ENCODE peak calls at places on chromosomes 11 and 22, in seven cellular contexts. N, B, P, G, U, F and E are unnamed samples.

GRCh38 chr11:58805065-58805464 is 39.4 kb downstream of the GLYATL2 start:
- DNase-seq in N (peak; percentile 33), B (no peak), P (no peak), G (no peak), U (no peak), F (no peak), E (no peak)

GRCh38 chr11:38182126-38182907 is 1584.3 kb upstream of the RAG2 start:
- DNase-seq in N (no peak), B (no peak), P (no peak), G (no peak), U (no peak), F (no peak), E (no peak)

GRCh38 chr22:39129746-39130145 is 22.7 kb downstream of the CBX7 start:
- DNase-seq in N (no peak), B (no peak), P (no peak), G (no peak), U (no peak), F (no peak), E (no peak)

GRCh38 chr11:240315-240714 is 3.5 kb downstream of the PSMD13 start:
- DNase-seq in N (no peak), B (no peak), P (no peak), G (no peak), U (no peak), F (no peak), E (no peak)

GRCh38 chr22:29202231-29203192 is 3.2 kb upstream of the EMID1 start:
- DNase-seq in N (peak; percentile 5), B (peak; percentile 35), P (no peak), G (peak; percentile 52), U (peak; percentile 37), F (no peak), E (no peak)

GRCh38 chr11:118079507-118079906 is 2.6 kb downstream of the TMPRSS4 start:
- DNase-seq in N (no peak), B (no peak), P (no peak), G (no peak), U (no peak), F (no peak), E (no peak)

GRCh38 chr11:122681731-122682130 is 26.2 kb downstream of the UBASH3B start:
- DNase-seq in N (no peak), B (no peak), P (no peak), G (no peak), U (no peak), F (no peak), E (no peak)

GRCh38 chr11:35340715-35341114 is 78.6 kb downstream of the SLC1A2 start:
- DNase-seq in N (no peak), B (no peak), P (no peak), G (no peak), U (no peak), F (no peak), E (no peak)

GRCh38 chr22:41781508-41781906 is 19.0 kb upstream of the CCDC134 start:
- DNase-seq in N (no peak), B (no peak), P (no peak), G (no peak), U (peak; percentile 10), F (no peak), E (no peak)

GRCh38 chr11:57547854-57548377 is 10.5 kb downstream of the SMTNL1 start:
- DNase-seq in N (no peak), B (no peak), P (no peak), G (no peak), U (no peak), F (no peak), E (no peak)

GRCh38 chr11:45174168-45174835 is 27.9 kb downstream of the PRDM11 start:
- DNase-seq in N (no peak), B (no peak), P (no peak), G (no peak), U (no peak), F (no peak), E (no peak)

GRCh38 chr11:64009710-64010109 is 23.5 kb downstream of the OTUB1 start:
- DNase-seq in N (no peak), B (no peak), P (no peak), G (no peak), U (no peak), F (no peak), E (no peak)

GRCh38 chr11:131460931-131461330 is 90.5 kb downstream of the NTM start:
- DNase-seq in N (no peak), B (no peak), P (no peak), G (no peak), U (no peak), F (no peak), E (no peak)

GRCh38 chr11:25515576-25515975 is 816.4 kb upstream of the ANO3 start:
- DNase-seq in N (no peak), B (no peak), P (no peak), G (no peak), U (no peak), F (no peak), E (no peak)

GRCh38 chr11:119626197-119626909 is 102.6 kb downstream of the NECTIN1 start:
- DNase-seq in N (no peak), B (no peak), P (no peak), G (no peak), U (no peak), F (no peak), E (no peak)

GRCh38 chr11:12826441-12826840 is 152.2 kb downstream of the TEAD1 start:
- DNase-seq in N (no peak), B (no peak), P (no peak), G (no peak), U (no peak), F (no peak), E (no peak)

GRCh38 chr11:6270584-6271246 is 11.1 kb downstream of the CCKBR start:
- DNase-seq in N (no peak), B (no peak), P (no peak), G (no peak), U (no peak), F (no peak), E (no peak)

GRCh38 chr11:6271598-6271997 is 12.0 kb downstream of the CCKBR start:
- DNase-seq in N (no peak), B (no peak), P (no peak), G (no peak), U (no peak), F (no peak), E (no peak)

GRCh38 chr11:6273188-6273587 is 13.6 kb downstream of the CCKBR start:
- DNase-seq in N (no peak), B (no peak), P (no peak), G (no peak), U (no peak), F (no peak), E (no peak)

GRCh38 chr11:6268811-6269210 is 9.2 kb downstream of the CCKBR start:
- DNase-seq in N (peak; percentile 46), B (no peak), P (no peak), G (no peak), U (no peak), F (no peak), E (no peak)

DNA sequence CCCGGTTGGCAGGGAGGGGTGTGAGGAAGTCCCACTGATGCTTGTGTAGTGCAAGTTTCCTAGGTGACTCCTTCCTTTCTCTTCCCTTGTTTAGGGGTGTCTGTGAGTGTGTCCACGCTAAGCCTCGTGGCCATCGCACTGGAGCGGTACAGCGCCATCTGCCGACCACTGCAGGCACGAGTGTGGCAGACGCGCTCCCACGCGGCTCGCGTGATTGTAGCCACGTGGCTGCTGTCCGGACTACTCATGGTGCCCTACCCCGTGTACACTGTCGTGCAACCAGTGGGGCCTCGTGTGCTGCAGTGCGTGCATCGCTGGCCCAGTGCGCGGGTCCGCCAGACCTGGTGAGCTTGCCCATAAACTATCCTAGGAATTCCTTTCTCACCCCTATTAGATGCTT is 10.4 kb downstream of the CCKBR start:
- DNase-seq in N (no peak), B (no peak), P (no peak), G (peak; percentile 21), U (no peak), F (no peak), E (no peak)
- TF ChIP-seq CTCF in N (no peak), B (no peak), P (no peak), G (peak; percentile 37), U (no peak), F (no peak), E (no peak)

DNA sequence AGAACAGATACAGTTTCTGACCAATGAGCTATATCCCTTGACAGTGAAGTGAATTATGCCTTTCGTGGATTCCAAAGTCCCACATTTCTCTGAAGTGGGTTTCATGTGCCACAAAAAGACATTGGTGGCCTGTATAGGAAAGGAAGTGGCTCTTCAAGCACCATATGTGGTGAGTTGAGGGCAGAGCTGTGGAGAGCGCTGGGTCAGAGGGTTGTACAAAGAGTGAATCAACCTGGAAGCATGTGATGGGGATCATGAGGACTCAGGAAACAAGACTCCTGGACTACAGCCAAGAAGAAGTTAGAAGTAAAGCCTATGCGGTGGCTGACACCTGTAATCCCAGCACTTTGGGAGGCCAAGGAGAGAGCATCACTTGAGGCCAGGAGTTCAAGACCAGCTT is 579 bp upstream of the SLC5A4 start:
- DNase-seq in N (no peak), B (no peak), P (no peak), G (no peak), U (no peak), F (no peak), E (no peak)
- TF ChIP-seq CTCF in N (no peak), B (no peak), P (no peak), G (no peak), U (no peak), F (no peak), E (no peak)

DNA sequence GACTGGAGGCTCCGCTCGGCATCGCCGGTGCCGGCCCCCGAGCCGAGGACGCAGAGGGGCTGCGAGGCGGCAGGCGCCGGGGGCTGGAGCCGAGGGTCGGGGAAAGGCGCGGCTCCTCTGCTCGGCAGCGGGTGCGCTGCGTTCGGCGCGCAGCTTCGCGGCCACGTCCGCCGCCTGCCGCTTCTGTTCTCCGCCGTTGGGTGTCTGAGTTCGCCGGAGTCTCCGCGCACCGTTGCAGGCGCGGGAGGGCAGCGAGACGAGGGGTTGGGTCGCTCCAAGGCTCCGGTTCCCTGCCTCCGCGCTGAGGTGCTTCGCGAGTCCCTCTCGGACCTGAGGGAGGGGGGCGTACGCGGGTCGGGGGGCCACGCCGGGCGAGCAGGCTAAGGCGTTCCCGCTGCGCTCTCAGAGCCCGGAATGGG is 350 bp downstream of the MN1 start:
- DNase-seq in N (peak; percentile 34), B (peak; percentile 52), P (no peak), G (peak; percentile 45), U (peak; percentile 18), F (no peak), E (no peak)
- TF ChIP-seq CTCF in N (no peak), B (no peak), P (no peak), G (no peak), U (no peak), F (no peak), E (no peak)

DNA sequence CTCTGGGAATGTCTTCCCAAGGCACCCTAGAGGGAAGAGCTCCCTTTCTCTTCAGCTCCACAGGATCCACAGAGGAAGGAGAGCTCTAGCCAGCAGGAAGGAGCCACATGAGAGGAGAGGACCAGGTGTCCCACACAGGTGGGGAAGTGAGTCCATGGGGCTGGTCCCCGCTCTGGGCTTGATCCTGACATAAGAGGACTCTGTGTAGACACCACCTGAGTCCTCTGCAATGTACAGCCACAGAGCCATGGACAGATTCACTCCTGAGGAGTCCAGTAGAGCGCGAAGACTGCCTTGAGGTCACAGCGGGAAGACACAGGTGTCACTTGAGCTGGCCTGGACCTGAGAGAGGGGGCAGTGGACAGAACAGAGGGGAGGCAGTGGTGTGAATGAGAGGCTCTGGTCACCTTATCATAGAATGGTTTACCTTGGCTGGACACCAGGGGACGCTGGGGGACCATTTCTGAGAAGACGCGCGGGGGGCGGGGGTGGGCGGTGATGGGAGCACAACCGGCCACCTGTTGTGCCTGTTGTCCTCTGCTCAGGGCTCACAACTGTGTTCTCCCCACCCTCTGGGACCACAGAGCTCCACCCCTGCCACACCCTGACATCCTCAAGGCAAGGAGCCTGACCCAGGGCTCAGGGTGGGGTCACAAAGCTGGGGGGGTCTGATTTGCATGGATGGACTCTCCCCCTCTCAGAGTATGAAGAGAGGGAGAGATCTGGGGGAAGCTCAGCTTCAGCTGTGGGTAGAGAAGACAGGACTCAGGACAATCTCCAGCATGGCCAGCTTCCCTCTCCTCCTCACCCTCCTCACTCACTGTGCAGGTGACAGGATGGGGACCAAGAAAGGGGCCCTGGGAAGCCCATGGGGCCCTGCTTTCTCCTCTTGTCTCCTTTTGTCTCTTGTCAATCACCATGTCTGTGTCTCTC is 128.2 kb downstream of the ZNF280B start:
- DNase-seq in N (no peak), B (peak; percentile 56), P (no peak), G (no peak), U (no peak), F (no peak), E (no peak)
- TF ChIP-seq CTCF in N (no peak), B (no peak), P (no peak), G (no peak), U (no peak), F (no peak), E (no peak)